ENCODE peak calls at places on chromosomes 12 and 14, in four cellular contexts. One of them, this sample, is unnamed. For H3K4me1, the result is how much of the 10 kb centered on the place peaks cover.

GRCh38 chr14:39264558-39264957 is 30.8 kb downstream of the MIA2 start:
- DNase-seq in breast epithelium: no peak
- DNase-seq in SK-N-SH: no peak
- DNase-seq in effector memory CD4-positive, alpha-beta T cell: no peak
- DNase-seq in this sample: no peak

GRCh38 chr14:69152181-69152943 is 557 bp downstream of the DCAF5 start:
- DNase-seq in breast epithelium: no peak
- DNase-seq in SK-N-SH: peak
- DNase-seq in effector memory CD4-positive, alpha-beta T cell: peak
- DNase-seq in this sample: peak

GRCh38 chr12:55720894-55721444 is 776 bp downstream of the RDH5 start:
- DNase-seq in breast epithelium: no peak
- DNase-seq in SK-N-SH: peak
- DNase-seq in effector memory CD4-positive, alpha-beta T cell: no peak
- DNase-seq in this sample: peak

GRCh38 chr14:93219103-93219726 is 12.2 kb downstream of the UBR7 start:
- DNase-seq in breast epithelium: no peak
- DNase-seq in SK-N-SH: peak
- DNase-seq in effector memory CD4-positive, alpha-beta T cell: peak
- DNase-seq in this sample: peak

GRCh38 chr14:53963491-53964227 is 7.0 kb upstream of the BMP4 start:
- DNase-seq in breast epithelium: peak
- DNase-seq in SK-N-SH: no peak
- DNase-seq in effector memory CD4-positive, alpha-beta T cell: no peak
- DNase-seq in this sample: peak

GRCh38 chr12:108977360-108977759 is 43.5 kb downstream of the SVOP start:
- DNase-seq in breast epithelium: no peak
- DNase-seq in SK-N-SH: no peak
- DNase-seq in effector memory CD4-positive, alpha-beta T cell: no peak
- DNase-seq in this sample: no peak

GRCh38 chr12:52673713-52674415 is 6.3 kb downstream of the KRT1 start:
- DNase-seq in breast epithelium: no peak
- DNase-seq in SK-N-SH: no peak
- DNase-seq in effector memory CD4-positive, alpha-beta T cell: no peak
- DNase-seq in this sample: no peak

GRCh38 chr14:22594156-22594716 is 3.9 kb upstream of the ABHD4 start:
- DNase-seq in breast epithelium: no peak
- DNase-seq in SK-N-SH: no peak
- DNase-seq in effector memory CD4-positive, alpha-beta T cell: no peak
- DNase-seq in this sample: no peak

GRCh38 chr12:94644622-94645021 is 5.7 kb downstream of the TMCC3 start:
- DNase-seq in breast epithelium: no peak
- DNase-seq in SK-N-SH: no peak
- DNase-seq in effector memory CD4-positive, alpha-beta T cell: no peak
- DNase-seq in this sample: no peak

GRCh38 chr12:91179315-91179714 is 3.3 kb downstream of the DCN start:
- DNase-seq in breast epithelium: no peak
- DNase-seq in SK-N-SH: no peak
- DNase-seq in effector memory CD4-positive, alpha-beta T cell: no peak
- DNase-seq in this sample: peak

GRCh38 chr12:94073441-94074051 is 74.8 kb upstream of the PLXNC1 start:
- DNase-seq in breast epithelium: no peak
- DNase-seq in SK-N-SH: no peak
- DNase-seq in effector memory CD4-positive, alpha-beta T cell: no peak
- DNase-seq in this sample: no peak

GRCh38 chr12:46549527-46550265 is 177.1 kb upstream of the SLC38A2 start:
- DNase-seq in breast epithelium: no peak
- DNase-seq in SK-N-SH: no peak
- DNase-seq in effector memory CD4-positive, alpha-beta T cell: no peak
- DNase-seq in this sample: no peak

DNA sequence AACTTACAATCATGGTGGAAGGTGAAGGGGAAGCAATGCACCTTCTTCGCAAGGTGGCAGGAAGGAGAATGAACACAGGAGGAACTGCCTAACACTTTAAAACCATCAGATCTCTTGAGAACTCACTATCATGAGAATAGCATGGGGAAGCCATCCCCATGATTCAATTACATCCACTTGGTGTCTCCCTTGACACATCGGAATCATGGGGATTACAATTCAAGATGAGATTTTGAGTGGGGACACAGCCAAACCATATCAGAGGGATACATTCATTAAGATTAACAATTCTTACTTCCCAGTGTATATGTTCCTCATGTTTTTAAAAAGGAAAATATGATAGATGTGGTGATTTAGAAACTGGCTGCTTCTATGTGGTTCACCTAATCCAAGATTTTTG is 117.9 kb downstream of the PDE3A start:
- DNase-seq in breast epithelium: no peak
- DNase-seq in SK-N-SH: no peak
- DNase-seq in effector memory CD4-positive, alpha-beta T cell: no peak
- DNase-seq in this sample: no peak
- H3K27ac ChIP-seq in breast epithelium: no peak
- H3K27ac ChIP-seq in SK-N-SH: no peak
- H3K27ac ChIP-seq in effector memory CD4-positive, alpha-beta T cell: no peak
- H3K27ac ChIP-seq in this sample: no peak

GRCh38 chr12:79935624-79936040 is 735 bp upstream of the PPP1R12A start:
- DNase-seq in breast epithelium: no peak
- DNase-seq in SK-N-SH: peak
- DNase-seq in effector memory CD4-positive, alpha-beta T cell: no peak
- DNase-seq in this sample: no peak

GRCh38 chr12:79933580-79934264 is 1.2 kb downstream of the PPP1R12A start:
- DNase-seq in breast epithelium: no peak
- DNase-seq in SK-N-SH: peak
- DNase-seq in effector memory CD4-positive, alpha-beta T cell: peak
- DNase-seq in this sample: peak

GRCh38 chr12:79934309-79935020 is 432 bp downstream of the PPP1R12A start:
- DNase-seq in breast epithelium: peak
- DNase-seq in SK-N-SH: peak
- DNase-seq in effector memory CD4-positive, alpha-beta T cell: peak
- DNase-seq in this sample: no peak

GRCh38 chr12:79936670-79937069 is 1.8 kb upstream of the PPP1R12A start:
- DNase-seq in breast epithelium: no peak
- DNase-seq in SK-N-SH: no peak
- DNase-seq in effector memory CD4-positive, alpha-beta T cell: no peak
- DNase-seq in this sample: no peak

GRCh38 chr12:79935021-79935623 is at the start of gene PPP1R12A:
- DNase-seq in breast epithelium: peak
- DNase-seq in SK-N-SH: peak
- DNase-seq in effector memory CD4-positive, alpha-beta T cell: peak
- DNase-seq in this sample: peak
- H3K4me1 ChIP-seq in breast epithelium: under half
- H3K4me1 ChIP-seq in SK-N-SH: under half
- H3K4me1 ChIP-seq in effector memory CD4-positive, alpha-beta T cell: under half
- H3K4me1 ChIP-seq in this sample: under half

GRCh38 chr12:119311897-119312296 is 22.6 kb upstream of the CCDC60 start:
- DNase-seq in breast epithelium: no peak
- DNase-seq in SK-N-SH: no peak
- DNase-seq in effector memory CD4-positive, alpha-beta T cell: no peak
- DNase-seq in this sample: no peak

GRCh38 chr12:119312904-119313303 is 21.6 kb upstream of the CCDC60 start:
- DNase-seq in breast epithelium: no peak
- DNase-seq in SK-N-SH: no peak
- DNase-seq in effector memory CD4-positive, alpha-beta T cell: no peak
- DNase-seq in this sample: no peak

GRCh38 chr12:119307747-119308146 is 26.8 kb upstream of the CCDC60 start:
- DNase-seq in breast epithelium: no peak
- DNase-seq in SK-N-SH: no peak
- DNase-seq in effector memory CD4-positive, alpha-beta T cell: no peak
- DNase-seq in this sample: no peak

GRCh38 chr12:119314290-119314689 is 20.2 kb upstream of the CCDC60 start:
- DNase-seq in breast epithelium: no peak
- DNase-seq in SK-N-SH: no peak
- DNase-seq in effector memory CD4-positive, alpha-beta T cell: no peak
- DNase-seq in this sample: no peak

DNA sequence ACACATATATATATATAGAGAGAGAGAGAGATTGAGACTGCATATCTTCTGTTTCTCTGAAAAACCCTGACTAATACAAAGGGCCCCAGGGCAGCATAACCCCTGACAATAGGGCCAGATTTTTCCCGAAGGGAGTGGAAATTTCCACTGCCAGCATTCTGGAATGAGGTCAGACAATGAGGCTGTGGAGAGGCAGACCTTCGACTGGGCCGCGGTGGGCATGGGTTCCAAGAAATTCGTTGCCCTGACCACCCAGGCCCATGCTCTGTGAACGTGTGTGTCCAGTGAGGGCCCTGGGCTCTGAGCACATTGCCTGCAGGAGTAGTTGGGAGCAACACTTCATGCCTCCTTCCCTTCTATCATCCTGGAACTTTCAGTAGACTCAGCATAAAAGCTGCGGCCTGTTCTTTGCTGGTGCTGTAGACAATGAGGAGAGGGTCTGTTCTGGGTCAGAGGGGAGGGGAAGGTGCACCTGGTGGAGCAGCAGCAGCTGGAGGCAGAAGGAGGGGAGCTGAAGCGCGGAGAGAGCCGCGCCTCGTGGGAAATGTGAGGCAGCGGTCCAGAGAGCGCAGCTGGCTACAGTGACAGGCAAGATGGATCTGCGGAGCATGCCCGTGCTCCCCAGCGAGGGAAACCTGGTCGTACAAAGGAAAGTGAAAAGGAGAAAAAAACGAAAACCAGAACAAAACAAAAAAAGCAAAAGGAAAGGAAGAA is 25.6 kb upstream of the CCDC60 start:
- DNase-seq in breast epithelium: no peak
- DNase-seq in SK-N-SH: no peak
- DNase-seq in effector memory CD4-positive, alpha-beta T cell: no peak
- DNase-seq in this sample: no peak
- H3K27ac ChIP-seq in breast epithelium: no peak
- H3K27ac ChIP-seq in SK-N-SH: no peak
- H3K27ac ChIP-seq in effector memory CD4-positive, alpha-beta T cell: no peak
- H3K27ac ChIP-seq in this sample: no peak

GRCh38 chr14:104343690-104344640 is 205.6 kb downstream of the KIF26A start:
- DNase-seq in breast epithelium: peak
- DNase-seq in SK-N-SH: peak
- DNase-seq in effector memory CD4-positive, alpha-beta T cell: no peak
- DNase-seq in this sample: no peak

GRCh38 chr14:104344815-104345214 is 206.4 kb downstream of the KIF26A start:
- DNase-seq in breast epithelium: peak
- DNase-seq in SK-N-SH: no peak
- DNase-seq in effector memory CD4-positive, alpha-beta T cell: no peak
- DNase-seq in this sample: no peak

GRCh38 chr14:104341532-104342434 is 203.4 kb downstream of the KIF26A start:
- DNase-seq in breast epithelium: peak
- DNase-seq in SK-N-SH: peak
- DNase-seq in effector memory CD4-positive, alpha-beta T cell: peak
- DNase-seq in this sample: peak

GRCh38 chr14:104342435-104343293 is 204.3 kb downstream of the KIF26A start:
- DNase-seq in breast epithelium: peak
- DNase-seq in SK-N-SH: no peak
- DNase-seq in effector memory CD4-positive, alpha-beta T cell: no peak
- DNase-seq in this sample: no peak

GRCh38 chr14:104343294-104343625 is 204.9 kb downstream of the KIF26A start:
- DNase-seq in breast epithelium: peak
- DNase-seq in SK-N-SH: no peak
- DNase-seq in effector memory CD4-positive, alpha-beta T cell: no peak
- DNase-seq in this sample: no peak
- H3K4me1 ChIP-seq in breast epithelium: under half
- H3K4me1 ChIP-seq in SK-N-SH: under half
- H3K4me1 ChIP-seq in effector memory CD4-positive, alpha-beta T cell: under half
- H3K4me1 ChIP-seq in this sample: under half

GRCh38 chr14:55073856-55074255 is 22.4 kb downstream of the MAPK1IP1L start:
- DNase-seq in breast epithelium: no peak
- DNase-seq in SK-N-SH: no peak
- DNase-seq in effector memory CD4-positive, alpha-beta T cell: no peak
- DNase-seq in this sample: no peak

GRCh38 chr14:55074662-55075061 is 23.2 kb downstream of the MAPK1IP1L start:
- DNase-seq in breast epithelium: no peak
- DNase-seq in SK-N-SH: no peak
- DNase-seq in effector memory CD4-positive, alpha-beta T cell: no peak
- DNase-seq in this sample: no peak

GRCh38 chr14:55071870-55072640 is 20.6 kb downstream of the MAPK1IP1L start:
- DNase-seq in breast epithelium: no peak
- DNase-seq in SK-N-SH: no peak
- DNase-seq in effector memory CD4-positive, alpha-beta T cell: no peak
- DNase-seq in this sample: no peak

GRCh38 chr14:55075628-55076027 is 24.2 kb downstream of the MAPK1IP1L start:
- DNase-seq in breast epithelium: no peak
- DNase-seq in SK-N-SH: no peak
- DNase-seq in effector memory CD4-positive, alpha-beta T cell: no peak
- DNase-seq in this sample: no peak

DNA sequence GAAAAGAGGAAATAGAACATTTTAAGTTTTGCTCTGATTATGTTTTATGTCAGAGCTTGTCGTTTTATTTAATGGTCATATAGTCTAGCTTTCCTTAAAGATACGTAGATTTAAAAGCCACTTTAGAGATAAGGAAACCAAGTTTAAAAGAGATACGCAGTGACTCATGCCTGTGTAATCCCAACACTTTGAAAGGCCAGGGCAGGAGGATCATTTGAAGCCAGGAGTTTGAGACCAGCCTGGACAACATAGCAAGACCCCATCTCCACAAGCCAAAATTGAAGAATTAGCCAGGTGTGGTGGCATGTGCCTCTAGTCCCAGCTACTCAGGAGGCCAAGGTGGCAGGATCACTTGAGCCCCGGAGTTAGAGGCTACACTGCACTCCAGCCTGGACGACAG is 19.6 kb downstream of the MAPK1IP1L start:
- DNase-seq in breast epithelium: no peak
- DNase-seq in SK-N-SH: no peak
- DNase-seq in effector memory CD4-positive, alpha-beta T cell: no peak
- DNase-seq in this sample: no peak
- H3K27ac ChIP-seq in breast epithelium: peak
- H3K27ac ChIP-seq in SK-N-SH: no peak
- H3K27ac ChIP-seq in effector memory CD4-positive, alpha-beta T cell: no peak
- H3K27ac ChIP-seq in this sample: no peak

GRCh38 chr14:63890553-63890952 is 37.7 kb downstream of the SYNE2 start:
- DNase-seq in breast epithelium: no peak
- DNase-seq in SK-N-SH: no peak
- DNase-seq in effector memory CD4-positive, alpha-beta T cell: no peak
- DNase-seq in this sample: no peak

GRCh38 chr14:63893701-63894458 is 41.1 kb downstream of the SYNE2 start:
- DNase-seq in breast epithelium: no peak
- DNase-seq in SK-N-SH: no peak
- DNase-seq in effector memory CD4-positive, alpha-beta T cell: no peak
- DNase-seq in this sample: no peak

GRCh38 chr14:63895510-63895909 is 42.7 kb downstream of the SYNE2 start:
- DNase-seq in breast epithelium: no peak
- DNase-seq in SK-N-SH: no peak
- DNase-seq in effector memory CD4-positive, alpha-beta T cell: no peak
- DNase-seq in this sample: no peak

GRCh38 chr14:63887899-63888298 is 35.1 kb downstream of the SYNE2 start:
- DNase-seq in breast epithelium: no peak
- DNase-seq in SK-N-SH: no peak
- DNase-seq in effector memory CD4-positive, alpha-beta T cell: no peak
- DNase-seq in this sample: no peak

GRCh38 chr14:63891148-63891964 is 38.6 kb downstream of the SYNE2 start:
- DNase-seq in breast epithelium: no peak
- DNase-seq in SK-N-SH: no peak
- DNase-seq in effector memory CD4-positive, alpha-beta T cell: no peak
- DNase-seq in this sample: no peak
- H3K4me1 ChIP-seq in breast epithelium: under half
- H3K4me1 ChIP-seq in SK-N-SH: under half
- H3K4me1 ChIP-seq in effector memory CD4-positive, alpha-beta T cell: under half
- H3K4me1 ChIP-seq in this sample: under half